ENCODE peak calls at places on chromosome 1, in seven cellular contexts. R, I, N, C, Z, M and F are unnamed samples.

GRCh38 chr1:245361056-245361455 is 206.3 kb downstream of the KIF26B start:
- DNase-seq in R (no peak), I (no peak), N (no peak), C (no peak), Z (no peak), M (no peak), F (no peak)

GRCh38 chr1:210236840-210237409 is 4.3 kb downstream of the SERTAD4 start:
- DNase-seq in R (peak), I (no peak), N (peak), C (peak), Z (no peak), M (peak), F (no peak)

GRCh38 chr1:206935491-206936067 is 10.7 kb downstream of the PIGR start:
- DNase-seq in R (peak), I (no peak), N (peak), C (peak), Z (no peak), M (no peak), F (no peak)

GRCh38 chr1:66705100-66705499 is 47.2 kb upstream of the DYNLT5 start:
- DNase-seq in R (no peak), I (no peak), N (no peak), C (peak), Z (no peak), M (no peak), F (peak)

GRCh38 chr1:17422461-17422860 is 17.0 kb downstream of the RCC2 start:
- DNase-seq in R (no peak), I (no peak), N (no peak), C (no peak), Z (no peak), M (no peak), F (no peak)

GRCh38 chr1:219385786-219386427 is 212.2 kb downstream of the LYPLAL1 start:
- DNase-seq in R (peak), I (peak), N (peak), C (peak), Z (no peak), M (peak), F (no peak)

GRCh38 chr1:218498061-218498938 is 153.2 kb downstream of the TGFB2 start:
- DNase-seq in R (peak), I (no peak), N (no peak), C (peak), Z (no peak), M (no peak), F (no peak)

GRCh38 chr1:89457046-89457445 is 67.6 kb upstream of the LRRC8B start:
- DNase-seq in R (no peak), I (no peak), N (peak), C (no peak), Z (no peak), M (no peak), F (no peak)

GRCh38 chr1:42931108-42931539 is 27.5 kb downstream of the SLC2A1 start:
- DNase-seq in R (peak), I (peak), N (peak), C (peak), Z (no peak), M (no peak), F (no peak)

GRCh38 chr1:175073054-175073453 is 5.4 kb downstream of the TNN start:
- DNase-seq in R (no peak), I (no peak), N (no peak), C (peak), Z (no peak), M (peak), F (no peak)

GRCh38 chr1:117171900-117172501 is 38.7 kb downstream of the VTCN1 start:
- DNase-seq in R (peak), I (no peak), N (no peak), C (peak), Z (no peak), M (peak), F (peak)

GRCh38 chr1:2801535-2802291 is at the start of gene TTC34:
- DNase-seq in R (no peak), I (no peak), N (no peak), C (no peak), Z (no peak), M (no peak), F (no peak)

GRCh38 chr1:100423832-100424337 is 71.6 kb downstream of the CDC14A start:
- DNase-seq in R (no peak), I (no peak), N (no peak), C (no peak), Z (no peak), M (no peak), F (no peak)

GRCh38 chr1:233936422-233936821 is 31.9 kb downstream of the SLC35F3 start:
- DNase-seq in R (no peak), I (no peak), N (no peak), C (no peak), Z (no peak), M (no peak), F (no peak)

GRCh38 chr1:118290571-118290970 is 105.5 kb upstream of the SPAG17 start:
- DNase-seq in R (no peak), I (no peak), N (no peak), C (no peak), Z (no peak), M (no peak), F (no peak)

GRCh38 chr1:1272341-1273151 is 1.1 kb downstream of the UBE2J2 start:
- DNase-seq in R (no peak), I (peak), N (no peak), C (peak), Z (no peak), M (no peak), F (no peak)

GRCh38 chr1:31423418-31423947 is 10.5 kb downstream of the SERINC2 start:
- DNase-seq in R (no peak), I (peak), N (no peak), C (no peak), Z (no peak), M (no peak), F (no peak)

GRCh38 chr1:31420716-31421115 is 7.7 kb downstream of the SERINC2 start:
- DNase-seq in R (no peak), I (no peak), N (no peak), C (no peak), Z (no peak), M (no peak), F (no peak)

GRCh38 chr1:31424568-31424967 is 11.6 kb downstream of the SERINC2 start:
- DNase-seq in R (no peak), I (no peak), N (no peak), C (no peak), Z (no peak), M (no peak), F (no peak)

GRCh38 chr1:31421404-31422040 is 8.5 kb downstream of the SERINC2 start:
- DNase-seq in R (peak), I (peak), N (peak), C (no peak), Z (no peak), M (no peak), F (no peak)

GRCh38 chr1:31422505-31423319 is 9.7 kb downstream of the SERINC2 start:
- DNase-seq in R (peak), I (peak), N (peak), C (peak), Z (peak), M (peak), F (peak)
- H3K4me3 ChIP-seq in R (no peak), I (peak), N (no peak), C (no peak), Z (no peak), M (no peak), F (no peak)

GRCh38 chr1:107196973-107197562 is 56.2 kb downstream of the NTNG1 start:
- DNase-seq in R (peak), I (peak), N (peak), C (peak), Z (no peak), M (no peak), F (no peak)
- TF ChIP-seq CTCF in R (peak), I (peak), N (peak), C (peak), Z (no peak), M (no peak), F (peak)

GRCh38 chr1:217270121-217270520 is 360.8 kb downstream of the GPATCH2 start:
- DNase-seq in R (no peak), I (no peak), N (no peak), C (no peak), Z (no peak), M (no peak), F (no peak)

GRCh38 chr1:217273866-217274265 is 357.0 kb downstream of the GPATCH2 start:
- DNase-seq in R (peak), I (no peak), N (no peak), C (peak), Z (no peak), M (no peak), F (no peak)

GRCh38 chr1:217274927-217275616 is 355.8 kb downstream of the GPATCH2 start:
- DNase-seq in R (peak), I (no peak), N (no peak), C (peak), Z (no peak), M (no peak), F (peak)

GRCh38 chr1:217274416-217274815 is 356.5 kb downstream of the GPATCH2 start:
- DNase-seq in R (peak), I (no peak), N (no peak), C (peak), Z (no peak), M (no peak), F (no peak)

GRCh38 chr1:217272385-217272784 is 358.5 kb downstream of the GPATCH2 start:
- DNase-seq in R (peak), I (no peak), N (no peak), C (peak), Z (no peak), M (no peak), F (peak)
- H3K4me3 ChIP-seq in R (no peak), I (no peak), N (no peak), C (no peak), Z (no peak), M (no peak), F (no peak)

GRCh38 chr1:85884372-85885035 is 176.3 kb upstream of the ZNHIT6 start:
- DNase-seq in R (peak), I (no peak), N (peak), C (peak), Z (no peak), M (no peak), F (no peak)
- TF ChIP-seq CTCF in R (peak), I (peak), N (peak), C (peak), Z (no peak), M (no peak), F (peak)

DNA sequence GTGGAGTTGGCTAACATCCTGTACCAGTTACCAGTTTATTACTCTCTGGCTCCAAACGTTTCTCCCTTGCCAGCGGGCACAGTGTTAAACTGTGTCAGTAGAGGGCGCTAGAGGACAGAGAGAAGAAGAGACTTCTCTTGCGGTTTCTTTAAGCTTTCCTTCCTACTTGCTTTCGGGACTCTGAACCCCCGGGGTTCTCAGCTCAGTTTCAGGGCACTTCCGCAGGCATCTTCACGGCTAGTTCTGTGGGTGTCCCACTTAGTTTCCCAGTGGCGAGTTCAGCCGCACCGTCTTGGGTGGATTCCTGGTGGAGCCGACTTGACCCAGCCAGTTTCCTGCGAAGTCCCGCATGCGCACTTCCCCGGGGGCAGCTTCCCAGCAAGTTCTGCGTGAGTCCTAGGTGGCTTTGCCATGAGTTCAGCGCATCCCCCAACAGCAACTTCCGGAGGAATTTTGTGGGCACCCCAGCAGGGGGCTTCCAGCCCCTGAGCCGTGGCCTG is 37.9 kb upstream of the BTG2 start:
- DNase-seq in R (peak), I (peak), N (peak), C (peak), Z (peak), M (peak), F (no peak)
- H3K4me3 ChIP-seq in R (peak), I (peak), N (peak), C (peak), Z (peak), M (peak), F (peak)

GRCh38 chr1:200483491-200484143 is 73.8 kb upstream of the ZNF281 start:
- DNase-seq in R (peak), I (no peak), N (peak), C (peak), Z (no peak), M (peak), F (peak)
- TF ChIP-seq CTCF in R (no peak), I (no peak), N (peak), C (no peak), Z (no peak), M (no peak), F (no peak)

GRCh38 chr1:215845224-215845902 is 278.3 kb downstream of the KCTD3 start:
- DNase-seq in R (peak), I (no peak), N (no peak), C (peak), Z (no peak), M (no peak), F (peak)

GRCh38 chr1:215844266-215844665 is 277.2 kb downstream of the KCTD3 start:
- DNase-seq in R (no peak), I (no peak), N (no peak), C (no peak), Z (no peak), M (no peak), F (no peak)

GRCh38 chr1:215844777-215845176 is 277.7 kb downstream of the KCTD3 start:
- DNase-seq in R (no peak), I (no peak), N (no peak), C (no peak), Z (no peak), M (no peak), F (no peak)

DNA sequence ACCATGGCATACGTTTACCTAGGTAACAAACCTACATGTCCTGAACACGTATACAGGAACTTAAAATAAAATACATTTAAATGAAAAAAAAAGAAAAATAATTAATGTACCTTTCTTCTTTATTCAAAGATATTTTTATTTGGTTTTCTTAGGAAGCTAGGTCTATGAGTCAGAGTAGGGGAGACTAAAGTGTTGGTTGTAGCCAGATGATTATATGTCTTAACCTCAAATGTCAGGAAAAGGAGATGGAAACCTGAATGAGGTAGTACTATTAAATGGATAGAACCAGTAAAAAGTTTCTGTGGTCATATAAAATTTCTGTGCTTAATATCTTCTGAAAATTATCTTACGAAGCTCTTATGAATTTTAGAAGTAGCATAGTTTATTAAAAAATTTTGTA is 275.8 kb downstream of the KCTD3 start:
- DNase-seq in R (no peak), I (no peak), N (no peak), C (no peak), Z (no peak), M (no peak), F (no peak)
- H3K4me3 ChIP-seq in R (no peak), I (no peak), N (no peak), C (no peak), Z (no peak), M (no peak), F (no peak)

GRCh38 chr1:171850951-171851350 is 9.7 kb downstream of the DNM3 start:
- DNase-seq in R (no peak), I (no peak), N (no peak), C (no peak), Z (no peak), M (no peak), F (peak)
- TF ChIP-seq CTCF in R (no peak), I (no peak), N (peak), C (no peak), Z (no peak), M (no peak), F (peak)

GRCh38 chr1:23559985-23560755 is 869 bp upstream of the ID3 start:
- DNase-seq in R (peak), I (no peak), N (no peak), C (peak), Z (no peak), M (no peak), F (no peak)
- H3K4me3 ChIP-seq in R (peak), I (peak), N (peak), C (peak), Z (peak), M (peak), F (peak)